ENCODE peak calls at places on chromosomes 4 and X, in six cellular contexts. One of them, this sample, is unnamed.

GRCh38 chrX:138986235-138986634 is 274.7 kb upstream of the FGF13 start:
- DNase-seq in sigmoid colon: no peak
- DNase-seq in HCT116: no peak
- DNase-seq in transverse colon: no peak
- DNase-seq in stomach: no peak
- DNase-seq in prostate gland: no peak
- DNase-seq in this sample: no peak

GRCh38 chr4:76420901-76421581 is at the start of gene CCDC158:
- DNase-seq in sigmoid colon: no peak
- DNase-seq in HCT116: no peak
- DNase-seq in transverse colon: no peak
- DNase-seq in stomach: peak; percentile 26
- DNase-seq in prostate gland: no peak
- DNase-seq in this sample: no peak

GRCh38 chrX:40062525-40063193 is 35.1 kb downstream of the BCOR start:
- DNase-seq in sigmoid colon: peak; percentile 90
- DNase-seq in HCT116: no peak
- DNase-seq in transverse colon: no peak
- DNase-seq in stomach: no peak
- DNase-seq in prostate gland: no peak
- DNase-seq in this sample: no peak

GRCh38 chr4:128825226-128825625 is 15.7 kb downstream of the JADE1 start:
- DNase-seq in sigmoid colon: no peak
- DNase-seq in HCT116: peak; percentile 38
- DNase-seq in transverse colon: peak; percentile 31
- DNase-seq in stomach: no peak
- DNase-seq in prostate gland: no peak
- DNase-seq in this sample: no peak

GRCh38 chrX:154547245-154548027 is at the start of gene IKBKG:
- DNase-seq in sigmoid colon: peak; percentile 96
- DNase-seq in HCT116: peak; percentile 72
- DNase-seq in transverse colon: peak; percentile 92
- DNase-seq in stomach: peak; percentile 89
- DNase-seq in prostate gland: peak; percentile 82
- DNase-seq in this sample: peak; percentile 94

GRCh38 chr4:130233377-130234047 is 1137.6 kb downstream of the C4orf33 start:
- DNase-seq in sigmoid colon: no peak
- DNase-seq in HCT116: no peak
- DNase-seq in transverse colon: no peak
- DNase-seq in stomach: no peak
- DNase-seq in prostate gland: no peak
- DNase-seq in this sample: no peak

GRCh38 chr4:169151671-169152070 is 119.1 kb downstream of the SH3RF1 start:
- DNase-seq in sigmoid colon: no peak
- DNase-seq in HCT116: no peak
- DNase-seq in transverse colon: no peak
- DNase-seq in stomach: no peak
- DNase-seq in prostate gland: no peak
- DNase-seq in this sample: no peak

GRCh38 chrX:78327370-78328048 is at the start of gene CYSLTR1:
- DNase-seq in sigmoid colon: no peak
- DNase-seq in HCT116: no peak
- DNase-seq in transverse colon: no peak
- DNase-seq in stomach: no peak
- DNase-seq in prostate gland: no peak
- DNase-seq in this sample: no peak

GRCh38 chr4:8921465-8921864 is 49.8 kb upstream of the HMX1 start:
- DNase-seq in sigmoid colon: no peak
- DNase-seq in HCT116: no peak
- DNase-seq in transverse colon: no peak
- DNase-seq in stomach: no peak
- DNase-seq in prostate gland: no peak
- DNase-seq in this sample: peak; percentile 80

GRCh38 chrX:38939067-38939466 is 137.8 kb downstream of the MID1IP1 start:
- DNase-seq in sigmoid colon: no peak
- DNase-seq in HCT116: no peak
- DNase-seq in transverse colon: no peak
- DNase-seq in stomach: no peak
- DNase-seq in prostate gland: no peak
- DNase-seq in this sample: no peak

GRCh38 chr4:683982-684571 is 4.9 kb downstream of the SLC49A3 start:
- DNase-seq in sigmoid colon: peak; percentile 76
- DNase-seq in HCT116: peak; percentile 51
- DNase-seq in transverse colon: peak; percentile 80
- DNase-seq in stomach: peak; percentile 74
- DNase-seq in prostate gland: peak; percentile 62
- DNase-seq in this sample: no peak

GRCh38 chr4:110091426-110091825 is 107.0 kb downstream of the ELOVL6 start:
- DNase-seq in sigmoid colon: no peak
- DNase-seq in HCT116: peak; percentile 64
- DNase-seq in transverse colon: no peak
- DNase-seq in stomach: no peak
- DNase-seq in prostate gland: no peak
- DNase-seq in this sample: no peak

DNA sequence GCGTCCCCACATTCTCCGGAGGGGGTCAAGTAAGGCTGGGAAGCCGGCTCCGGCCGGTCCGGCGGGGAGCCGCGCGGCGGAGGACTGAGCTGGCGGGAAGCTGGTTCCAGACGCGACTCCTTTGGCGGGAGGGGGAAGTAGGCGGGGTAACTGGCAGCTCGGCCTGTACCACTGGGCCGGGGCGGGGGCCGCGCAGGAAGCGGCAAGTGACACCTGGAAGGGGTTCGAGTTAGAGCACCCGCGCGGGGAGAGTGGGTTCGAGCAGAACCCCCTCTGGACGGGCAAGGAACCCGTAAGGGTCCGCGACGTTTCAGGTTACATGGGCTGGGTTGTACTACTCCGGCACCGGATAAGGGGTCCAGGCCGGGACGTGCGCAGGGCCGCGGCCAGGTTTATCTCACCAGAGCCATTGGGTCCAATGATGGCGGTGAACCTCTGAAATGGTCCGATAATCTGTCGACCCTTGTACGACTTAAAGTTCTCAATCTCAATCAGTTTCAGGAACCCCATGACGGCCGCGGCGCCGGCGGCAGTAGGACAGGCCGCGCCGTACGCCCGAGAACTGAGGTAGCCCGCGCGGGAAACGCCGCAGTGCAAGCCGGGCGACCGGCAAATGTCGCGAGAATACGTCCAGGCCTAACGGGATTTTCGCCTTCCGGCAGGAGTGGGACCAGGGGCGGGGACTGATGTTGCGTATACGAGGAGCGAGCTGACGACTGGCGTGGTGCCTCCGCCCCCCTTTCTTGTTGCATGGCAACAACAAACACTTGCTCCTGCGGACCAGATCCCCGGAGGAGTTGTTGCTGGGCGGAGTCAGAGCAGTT is at the start of the genes RIBC1 and SMC1A:
- DNase-seq in sigmoid colon: peak; percentile 100
- DNase-seq in HCT116: peak; percentile 90
- DNase-seq in transverse colon: peak; percentile 99
- DNase-seq in stomach: peak; percentile 99
- DNase-seq in prostate gland: peak; percentile 93
- DNase-seq in this sample: peak; percentile 96
- TF ChIP-seq POLR2A in sigmoid colon: no peak
- TF ChIP-seq POLR2A in HCT116: no peak
- TF ChIP-seq POLR2A in transverse colon: peak; percentile 65
- TF ChIP-seq POLR2A in stomach: peak; percentile 12
- TF ChIP-seq POLR2A in prostate gland: peak; percentile 26
- TF ChIP-seq POLR2A in this sample: peak; percentile 6

GRCh38 chr4:153348006-153348405 is 3.5 kb downstream of the MND1 start:
- DNase-seq in sigmoid colon: no peak
- DNase-seq in HCT116: no peak
- DNase-seq in transverse colon: no peak
- DNase-seq in stomach: no peak
- DNase-seq in prostate gland: no peak
- DNase-seq in this sample: no peak

GRCh38 chr4:153345011-153345981 is 808 bp downstream of the MND1 start:
- DNase-seq in sigmoid colon: peak; percentile 66
- DNase-seq in HCT116: peak; percentile 21
- DNase-seq in transverse colon: peak; percentile 14
- DNase-seq in stomach: no peak
- DNase-seq in prostate gland: peak; percentile 10
- DNase-seq in this sample: no peak

GRCh38 chr4:153346563-153346962 is 2.1 kb downstream of the MND1 start:
- DNase-seq in sigmoid colon: no peak
- DNase-seq in HCT116: no peak
- DNase-seq in transverse colon: no peak
- DNase-seq in stomach: no peak
- DNase-seq in prostate gland: no peak
- DNase-seq in this sample: no peak

GRCh38 chr4:153346031-153346430 is 1.5 kb downstream of the MND1 start:
- DNase-seq in sigmoid colon: no peak
- DNase-seq in HCT116: no peak
- DNase-seq in transverse colon: no peak
- DNase-seq in stomach: no peak
- DNase-seq in prostate gland: no peak
- DNase-seq in this sample: no peak

DNA sequence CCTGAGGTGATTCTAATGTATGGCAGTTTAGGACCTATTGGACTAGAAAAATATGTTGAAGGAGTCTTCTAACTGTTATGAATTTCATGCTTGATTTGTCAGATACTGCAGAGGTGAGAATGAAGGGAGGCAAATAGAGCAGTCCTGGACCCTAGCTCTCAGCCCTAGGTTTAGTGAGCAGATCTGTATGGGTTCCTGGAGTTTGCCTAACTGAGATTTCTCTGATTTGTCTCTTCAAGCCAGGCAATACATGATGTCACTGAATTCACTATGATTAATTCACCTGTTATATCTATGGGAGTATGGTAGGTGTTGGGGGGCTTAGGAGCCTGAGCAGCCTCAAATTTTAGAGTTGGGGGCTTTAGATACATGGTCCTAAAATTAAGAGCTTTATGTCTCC is 2.6 kb downstream of the MND1 start:
- DNase-seq in sigmoid colon: no peak
- DNase-seq in HCT116: no peak
- DNase-seq in transverse colon: no peak
- DNase-seq in stomach: no peak
- DNase-seq in prostate gland: no peak
- DNase-seq in this sample: no peak
- TF ChIP-seq POLR2AphosphoS5 in sigmoid colon: no peak
- TF ChIP-seq POLR2AphosphoS5 in HCT116: no peak
- TF ChIP-seq POLR2AphosphoS5 in transverse colon: no peak
- TF ChIP-seq POLR2AphosphoS5 in stomach: no peak
- TF ChIP-seq POLR2AphosphoS5 in prostate gland: no peak
- TF ChIP-seq POLR2AphosphoS5 in this sample: no peak

GRCh38 chr4:60657041-60657440 is 543.1 kb upstream of the ADGRL3 start:
- DNase-seq in sigmoid colon: no peak
- DNase-seq in HCT116: no peak
- DNase-seq in transverse colon: no peak
- DNase-seq in stomach: no peak
- DNase-seq in prostate gland: no peak
- DNase-seq in this sample: no peak

GRCh38 chr4:60655356-60655755 is 544.8 kb upstream of the ADGRL3 start:
- DNase-seq in sigmoid colon: no peak
- DNase-seq in HCT116: no peak
- DNase-seq in transverse colon: no peak
- DNase-seq in stomach: no peak
- DNase-seq in prostate gland: no peak
- DNase-seq in this sample: no peak

GRCh38 chr4:60657802-60658201 is 542.3 kb upstream of the ADGRL3 start:
- DNase-seq in sigmoid colon: no peak
- DNase-seq in HCT116: no peak
- DNase-seq in transverse colon: no peak
- DNase-seq in stomach: no peak
- DNase-seq in prostate gland: no peak
- DNase-seq in this sample: no peak

DNA sequence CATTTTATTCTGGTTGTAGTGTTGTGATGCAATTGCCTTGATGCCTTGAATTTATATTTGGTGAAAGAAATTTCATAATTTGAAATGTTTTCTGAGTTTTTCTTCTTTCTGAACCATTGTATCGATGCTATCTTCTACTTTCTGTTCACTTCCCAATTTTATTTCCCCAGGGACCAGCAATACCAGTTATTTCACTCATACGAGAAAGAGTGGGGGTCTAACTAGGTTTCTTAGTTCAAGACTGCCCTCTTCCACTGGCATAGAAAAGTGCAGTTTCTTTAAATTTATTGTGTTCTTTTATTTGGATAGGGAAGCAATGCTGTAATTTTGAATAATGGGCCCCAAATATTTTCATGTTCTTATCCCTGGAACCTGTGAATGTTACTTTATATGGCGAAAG is 544.0 kb upstream of the ADGRL3 start:
- DNase-seq in sigmoid colon: no peak
- DNase-seq in HCT116: no peak
- DNase-seq in transverse colon: no peak
- DNase-seq in stomach: no peak
- DNase-seq in prostate gland: no peak
- DNase-seq in this sample: no peak
- TF ChIP-seq CTCF in sigmoid colon: no peak
- TF ChIP-seq CTCF in HCT116: no peak
- TF ChIP-seq CTCF in transverse colon: no peak
- TF ChIP-seq CTCF in stomach: no peak
- TF ChIP-seq CTCF in prostate gland: no peak
- TF ChIP-seq CTCF in this sample: no peak

GRCh38 chr4:124118061-124118460 is 594.5 kb downstream of the ANKRD50 start:
- DNase-seq in sigmoid colon: no peak
- DNase-seq in HCT116: no peak
- DNase-seq in transverse colon: no peak
- DNase-seq in stomach: no peak
- DNase-seq in prostate gland: no peak
- DNase-seq in this sample: no peak
- TF ChIP-seq POLR2A in sigmoid colon: no peak
- TF ChIP-seq POLR2A in HCT116: no peak
- TF ChIP-seq POLR2A in transverse colon: no peak
- TF ChIP-seq POLR2A in stomach: no peak
- TF ChIP-seq POLR2A in prostate gland: no peak
- TF ChIP-seq POLR2A in this sample: no peak

GRCh38 chr4:6721121-6721520 is 5.1 kb downstream of the BLOC1S4 start:
- DNase-seq in sigmoid colon: no peak
- DNase-seq in HCT116: no peak
- DNase-seq in transverse colon: no peak
- DNase-seq in stomach: no peak
- DNase-seq in prostate gland: no peak
- DNase-seq in this sample: no peak

GRCh38 chr4:6719611-6720179 is 3.7 kb downstream of the BLOC1S4 start:
- DNase-seq in sigmoid colon: no peak
- DNase-seq in HCT116: no peak
- DNase-seq in transverse colon: no peak
- DNase-seq in stomach: no peak
- DNase-seq in prostate gland: no peak
- DNase-seq in this sample: no peak

GRCh38 chr4:6720202-6720699 is 4.3 kb downstream of the BLOC1S4 start:
- DNase-seq in sigmoid colon: peak; percentile 88
- DNase-seq in HCT116: peak; percentile 43
- DNase-seq in transverse colon: peak; percentile 87
- DNase-seq in stomach: peak; percentile 84
- DNase-seq in prostate gland: peak; percentile 73
- DNase-seq in this sample: no peak

GRCh38 chr4:6716958-6717655 is 1.1 kb downstream of the BLOC1S4 start:
- DNase-seq in sigmoid colon: no peak
- DNase-seq in HCT116: no peak
- DNase-seq in transverse colon: no peak
- DNase-seq in stomach: no peak
- DNase-seq in prostate gland: no peak
- DNase-seq in this sample: no peak

GRCh38 chr4:6718932-6719610 is 3.1 kb downstream of the BLOC1S4 start:
- DNase-seq in sigmoid colon: no peak
- DNase-seq in HCT116: no peak
- DNase-seq in transverse colon: no peak
- DNase-seq in stomach: no peak
- DNase-seq in prostate gland: no peak
- DNase-seq in this sample: no peak
- TF ChIP-seq POLR2AphosphoS5 in sigmoid colon: no peak
- TF ChIP-seq POLR2AphosphoS5 in HCT116: peak; percentile 28
- TF ChIP-seq POLR2AphosphoS5 in transverse colon: no peak
- TF ChIP-seq POLR2AphosphoS5 in stomach: no peak
- TF ChIP-seq POLR2AphosphoS5 in prostate gland: no peak
- TF ChIP-seq POLR2AphosphoS5 in this sample: no peak

This sample was measured in esophagus muscularis mucosa.